ENCODE peak calls at places on chromosomes 6 and 20, in eight cellular contexts. One of them, this sample, is unnamed.

GRCh38 chr6:112035446-112035845 is 18.5 kb upstream of the CCN6 start:
- DNase-seq in activated T-cell treated with anti-CD3 and anti-CD28 coated beads for 1 hour: no peak
- DNase-seq in mammary epithelial cell: no peak
- DNase-seq in endothelial cell: no peak
- DNase-seq in T-helper 1 cell: no peak
- DNase-seq in CD4-positive, alpha-beta T cell: no peak
- DNase-seq in Peyer's patch: no peak
- DNase-seq in A172: no peak
- DNase-seq in this sample: no peak

GRCh38 chr6:169723200-169723909 is 945 bp downstream of the PHF10 start:
- DNase-seq in activated T-cell treated with anti-CD3 and anti-CD28 coated beads for 1 hour: peak
- DNase-seq in mammary epithelial cell: peak
- DNase-seq in endothelial cell: peak
- DNase-seq in T-helper 1 cell: peak
- DNase-seq in CD4-positive, alpha-beta T cell: peak
- DNase-seq in Peyer's patch: peak
- DNase-seq in A172: peak
- DNase-seq in this sample: peak

GRCh38 chr6:36373368-36374009 is 14.0 kb downstream of the ETV7 start:
- DNase-seq in activated T-cell treated with anti-CD3 and anti-CD28 coated beads for 1 hour: no peak
- DNase-seq in mammary epithelial cell: peak
- DNase-seq in endothelial cell: no peak
- DNase-seq in T-helper 1 cell: no peak
- DNase-seq in CD4-positive, alpha-beta T cell: no peak
- DNase-seq in Peyer's patch: no peak
- DNase-seq in A172: no peak
- DNase-seq in this sample: no peak

GRCh38 chr6:150491131-150491795 is 108.4 kb upstream of the PLEKHG1 start:
- DNase-seq in activated T-cell treated with anti-CD3 and anti-CD28 coated beads for 1 hour: no peak
- DNase-seq in mammary epithelial cell: peak
- DNase-seq in endothelial cell: no peak
- DNase-seq in T-helper 1 cell: no peak
- DNase-seq in CD4-positive, alpha-beta T cell: no peak
- DNase-seq in Peyer's patch: no peak
- DNase-seq in A172: peak
- DNase-seq in this sample: no peak

GRCh38 chr6:170450946-170451761 is 102.0 kb downstream of the PSMB1 start:
- DNase-seq in activated T-cell treated with anti-CD3 and anti-CD28 coated beads for 1 hour: no peak
- DNase-seq in mammary epithelial cell: no peak
- DNase-seq in endothelial cell: no peak
- DNase-seq in T-helper 1 cell: no peak
- DNase-seq in CD4-positive, alpha-beta T cell: no peak
- DNase-seq in Peyer's patch: no peak
- DNase-seq in A172: no peak
- DNase-seq in this sample: no peak

GRCh38 chr20:10747019-10747418 is 73.2 kb upstream of the JAG1 start:
- DNase-seq in activated T-cell treated with anti-CD3 and anti-CD28 coated beads for 1 hour: no peak
- DNase-seq in mammary epithelial cell: no peak
- DNase-seq in endothelial cell: no peak
- DNase-seq in T-helper 1 cell: no peak
- DNase-seq in CD4-positive, alpha-beta T cell: no peak
- DNase-seq in Peyer's patch: no peak
- DNase-seq in A172: no peak
- DNase-seq in this sample: peak

GRCh38 chr6:146297815-146298214 is 245.8 kb upstream of the RAB32 start:
- DNase-seq in activated T-cell treated with anti-CD3 and anti-CD28 coated beads for 1 hour: no peak
- DNase-seq in mammary epithelial cell: peak
- DNase-seq in endothelial cell: no peak
- DNase-seq in T-helper 1 cell: no peak
- DNase-seq in CD4-positive, alpha-beta T cell: no peak
- DNase-seq in Peyer's patch: no peak
- DNase-seq in A172: no peak
- DNase-seq in this sample: no peak

GRCh38 chr6:18155273-18155863 is at the start of gene KDM1B:
- DNase-seq in activated T-cell treated with anti-CD3 and anti-CD28 coated beads for 1 hour: peak
- DNase-seq in mammary epithelial cell: peak
- DNase-seq in endothelial cell: no peak
- DNase-seq in T-helper 1 cell: peak
- DNase-seq in CD4-positive, alpha-beta T cell: peak
- DNase-seq in Peyer's patch: peak
- DNase-seq in A172: peak
- DNase-seq in this sample: peak

GRCh38 chr6:155315516-155315871 is 1.2 kb upstream of the TFB1M start:
- DNase-seq in activated T-cell treated with anti-CD3 and anti-CD28 coated beads for 1 hour: no peak
- DNase-seq in mammary epithelial cell: peak
- DNase-seq in endothelial cell: no peak
- DNase-seq in T-helper 1 cell: no peak
- DNase-seq in CD4-positive, alpha-beta T cell: no peak
- DNase-seq in Peyer's patch: no peak
- DNase-seq in A172: no peak
- DNase-seq in this sample: no peak

GRCh38 chr20:11057624-11058023 is 383.8 kb upstream of the JAG1 start:
- DNase-seq in activated T-cell treated with anti-CD3 and anti-CD28 coated beads for 1 hour: no peak
- DNase-seq in mammary epithelial cell: no peak
- DNase-seq in endothelial cell: no peak
- DNase-seq in T-helper 1 cell: no peak
- DNase-seq in CD4-positive, alpha-beta T cell: no peak
- DNase-seq in Peyer's patch: no peak
- DNase-seq in A172: no peak
- DNase-seq in this sample: no peak

GRCh38 chr6:78093861-78094360 is 441.1 kb downstream of the MEI4 start:
- DNase-seq in activated T-cell treated with anti-CD3 and anti-CD28 coated beads for 1 hour: no peak
- DNase-seq in mammary epithelial cell: no peak
- DNase-seq in endothelial cell: no peak
- DNase-seq in T-helper 1 cell: no peak
- DNase-seq in CD4-positive, alpha-beta T cell: no peak
- DNase-seq in Peyer's patch: no peak
- DNase-seq in A172: no peak
- DNase-seq in this sample: no peak

GRCh38 chr20:25254986-25255680 is 7.2 kb downstream of the PYGB start:
- DNase-seq in activated T-cell treated with anti-CD3 and anti-CD28 coated beads for 1 hour: no peak
- DNase-seq in mammary epithelial cell: peak
- DNase-seq in endothelial cell: no peak
- DNase-seq in T-helper 1 cell: no peak
- DNase-seq in CD4-positive, alpha-beta T cell: no peak
- DNase-seq in Peyer's patch: no peak
- DNase-seq in A172: peak
- DNase-seq in this sample: peak

GRCh38 chr6:104625536-104625935 is 234.2 kb downstream of the HACE1 start:
- DNase-seq in activated T-cell treated with anti-CD3 and anti-CD28 coated beads for 1 hour: no peak
- DNase-seq in mammary epithelial cell: peak
- DNase-seq in endothelial cell: no peak
- DNase-seq in T-helper 1 cell: no peak
- DNase-seq in CD4-positive, alpha-beta T cell: no peak
- DNase-seq in Peyer's patch: no peak
- DNase-seq in A172: peak
- DNase-seq in this sample: no peak

GRCh38 chr6:119142051-119142450 is 63.6 kb upstream of the FAM184A start:
- DNase-seq in activated T-cell treated with anti-CD3 and anti-CD28 coated beads for 1 hour: no peak
- DNase-seq in mammary epithelial cell: no peak
- DNase-seq in endothelial cell: no peak
- DNase-seq in T-helper 1 cell: no peak
- DNase-seq in CD4-positive, alpha-beta T cell: no peak
- DNase-seq in Peyer's patch: no peak
- DNase-seq in A172: no peak
- DNase-seq in this sample: no peak

GRCh38 chr6:53033764-53034163 is 31.4 kb upstream of the FBXO9 start:
- DNase-seq in activated T-cell treated with anti-CD3 and anti-CD28 coated beads for 1 hour: no peak
- DNase-seq in mammary epithelial cell: no peak
- DNase-seq in endothelial cell: no peak
- DNase-seq in T-helper 1 cell: no peak
- DNase-seq in CD4-positive, alpha-beta T cell: no peak
- DNase-seq in Peyer's patch: no peak
- DNase-seq in A172: no peak
- DNase-seq in this sample: no peak

GRCh38 chr20:46000571-46001145 is 8.1 kb upstream of the MMP9 start:
- DNase-seq in activated T-cell treated with anti-CD3 and anti-CD28 coated beads for 1 hour: no peak
- DNase-seq in mammary epithelial cell: no peak
- DNase-seq in endothelial cell: peak
- DNase-seq in T-helper 1 cell: no peak
- DNase-seq in CD4-positive, alpha-beta T cell: no peak
- DNase-seq in Peyer's patch: no peak
- DNase-seq in A172: no peak
- DNase-seq in this sample: no peak

GRCh38 chr20:5990946-5991345 is 40.5 kb downstream of the MCM8 start:
- DNase-seq in activated T-cell treated with anti-CD3 and anti-CD28 coated beads for 1 hour: no peak
- DNase-seq in mammary epithelial cell: no peak
- DNase-seq in endothelial cell: no peak
- DNase-seq in T-helper 1 cell: no peak
- DNase-seq in CD4-positive, alpha-beta T cell: no peak
- DNase-seq in Peyer's patch: no peak
- DNase-seq in A172: no peak
- DNase-seq in this sample: no peak

GRCh38 chr6:46347669-46348068 is 143.6 kb downstream of the RCAN2 start:
- DNase-seq in activated T-cell treated with anti-CD3 and anti-CD28 coated beads for 1 hour: no peak
- DNase-seq in mammary epithelial cell: no peak
- DNase-seq in endothelial cell: no peak
- DNase-seq in T-helper 1 cell: no peak
- DNase-seq in CD4-positive, alpha-beta T cell: no peak
- DNase-seq in Peyer's patch: no peak
- DNase-seq in A172: peak
- DNase-seq in this sample: no peak

GRCh38 chr20:5181955-5182354 is 55.1 kb downstream of the CDS2 start:
- DNase-seq in activated T-cell treated with anti-CD3 and anti-CD28 coated beads for 1 hour: no peak
- DNase-seq in mammary epithelial cell: peak
- DNase-seq in endothelial cell: no peak
- DNase-seq in T-helper 1 cell: no peak
- DNase-seq in CD4-positive, alpha-beta T cell: no peak
- DNase-seq in Peyer's patch: no peak
- DNase-seq in A172: peak
- DNase-seq in this sample: no peak

GRCh38 chr6:151275566-151275965 is 35.8 kb downstream of the AKAP12 start:
- DNase-seq in activated T-cell treated with anti-CD3 and anti-CD28 coated beads for 1 hour: no peak
- DNase-seq in mammary epithelial cell: no peak
- DNase-seq in endothelial cell: no peak
- DNase-seq in T-helper 1 cell: no peak
- DNase-seq in CD4-positive, alpha-beta T cell: no peak
- DNase-seq in Peyer's patch: no peak
- DNase-seq in A172: no peak
- DNase-seq in this sample: no peak

This sample was measured in transverse colon.